ENCODE peak calls at places on chromosome 20, in four cellular contexts. X is mucosa of descending colon, V is GM12864, H is NT2/D1. J is an unnamed sample.

GRCh38 chr20:32969356-32970114 is 34.7 kb downstream of the SUN5 start:
- DNase-seq in X (no peak), V (no peak), H (no peak), J (no peak)

GRCh38 chr20:56924976-56925695 is 296.0 kb downstream of the TFAP2C start:
- DNase-seq in X (no peak), V (no peak), H (peak; percentile 96), J (no peak)

GRCh38 chr20:59221049-59221748 is 57.6 kb downstream of the ZNF831 start:
- DNase-seq in X (no peak), V (no peak), H (no peak), J (no peak)

GRCh38 chr20:15069355-15069754 is 731.9 kb upstream of the FLRT3 start:
- DNase-seq in X (no peak), V (no peak), H (peak; percentile 46), J (no peak)

GRCh38 chr20:33803921-33804337 is 7.2 kb upstream of the CHMP4B start:
- DNase-seq in X (no peak), V (no peak), H (no peak), J (no peak)

GRCh38 chr20:556984-557383 is 13.4 kb upstream of the CSNK2A1 start:
- DNase-seq in X (no peak), V (no peak), H (no peak), J (no peak)

GRCh38 chr20:24942679-24943078 is 6.4 kb upstream of the CST7 start:
- DNase-seq in X (no peak), V (no peak), H (no peak), J (no peak)

GRCh38 chr20:56722042-56722441 is 92.9 kb downstream of the TFAP2C start:
- DNase-seq in X (no peak), V (peak; percentile 22), H (no peak), J (no peak)

GRCh38 chr20:16479666-16480065 is 93.6 kb downstream of the KIF16B start:
- DNase-seq in X (no peak), V (no peak), H (no peak), J (no peak)

GRCh38 chr20:32141465-32141980 is 32.0 kb downstream of the TM9SF4 start:
- DNase-seq in X (no peak), V (no peak), H (no peak), J (no peak)

GRCh38 chr20:11569163-11569562 is 348.5 kb upstream of the BTBD3 start:
- DNase-seq in X (no peak), V (no peak), H (peak; percentile 78), J (no peak)

GRCh38 chr20:41344938-41345728 is 4.5 kb downstream of the LPIN3 start:
- DNase-seq in X (no peak), V (no peak), H (no peak), J (no peak)

GRCh38 chr20:50635014-50635557 is 56.3 kb downstream of the RIPOR3 start:
- DNase-seq in X (no peak), V (no peak), H (no peak), J (no peak)
- H3K4me3 ChIP-seq in X (no peak overlapping the region), V (no peak overlapping the region), H (peak overlapping the region; percentile 19), J (no peak overlapping the region)

GRCh38 chr20:46849751-46850150 is 44.9 kb upstream of the EYA2 start:
- DNase-seq in X (no peak), V (no peak), H (no peak), J (no peak)
- H3K4me3 ChIP-seq in X (no peak overlapping the region), V (no peak overlapping the region), H (no peak overlapping the region), J (no peak overlapping the region)

GRCh38 chr20:43188234-43188653 is 1.5 kb downstream of the PTPRT start:
- DNase-seq in X (no peak), V (no peak), H (no peak), J (no peak)
- H3K4me3 ChIP-seq in X (no peak overlapping the region), V (no peak overlapping the region), H (peak overlapping the region; percentile 29), J (no peak overlapping the region)

GRCh38 chr20:44979090-44979621 is 12.8 kb downstream of the STK4 start:
- DNase-seq in X (no peak), V (peak; percentile 84), H (no peak), J (peak; percentile 68)
- H3K4me3 ChIP-seq in X (no peak overlapping the region), V (no peak overlapping the region), H (no peak overlapping the region), J (no peak overlapping the region)

GRCh38 chr20:20060234-20060998 is 8.1 kb downstream of the CFAP61 start:
- DNase-seq in X (no peak), V (no peak), H (no peak), J (no peak)
- H3K4me3 ChIP-seq in X (no peak overlapping the region), V (no peak overlapping the region), H (no peak overlapping the region), J (no peak overlapping the region)